ENCODE peak calls at places on chromosomes 1 and 21, in six cellular contexts. One of them, this sample, is unnamed.

GRCh38 chr1:51327386-51327785 is 3.0 kb downstream of the TTC39A start:
- DNase-seq in central memory CD4-positive, alpha-beta T cell: no peak
- DNase-seq in upper lobe of right lung: no peak
- DNase-seq in activated T-helper 1 cell treated with anti-CD3 and anti-CD28 coated beads, Interleukin-12 subunit alpha, Interleukin-12 subunit beta, Interleukin-2, Interleukin-4 antibody, amounts not matched to agents 30 ng/mL and 10 ng/mL and 1 ng/mL, durations not matched to agents 14 hours and 24 hours and 36 hours: no peak
- DNase-seq in NB4: no peak
- DNase-seq in Caki2: no peak
- DNase-seq in this sample: peak; percentile 59

GRCh38 chr1:64302971-64303370 is 99.5 kb downstream of the UBE2U start:
- DNase-seq in central memory CD4-positive, alpha-beta T cell: no peak
- DNase-seq in activated T-helper 1 cell treated with anti-CD3 and anti-CD28 coated beads, Interleukin-12 subunit alpha, Interleukin-12 subunit beta, Interleukin-2, Interleukin-4 antibody, amounts not matched to agents 30 ng/mL and 10 ng/mL and 1 ng/mL, durations not matched to agents 14 hours and 24 hours and 36 hours: no peak
- DNase-seq in upper lobe of right lung: no peak
- DNase-seq in NB4: no peak
- DNase-seq in Caki2: no peak
- DNase-seq in this sample: no peak

GRCh38 chr1:175620380-175620779 is 123.0 kb downstream of the TNR start:
- DNase-seq in central memory CD4-positive, alpha-beta T cell: no peak
- DNase-seq in Caki2: no peak
- DNase-seq in activated T-helper 1 cell treated with anti-CD3 and anti-CD28 coated beads, Interleukin-12 subunit alpha, Interleukin-12 subunit beta, Interleukin-2, Interleukin-4 antibody, amounts not matched to agents 30 ng/mL and 10 ng/mL and 1 ng/mL, durations not matched to agents 14 hours and 24 hours and 36 hours: no peak
- DNase-seq in upper lobe of right lung: no peak
- DNase-seq in NB4: no peak
- DNase-seq in this sample: no peak

GRCh38 chr1:65065535-65066378 is 82.2 kb upstream of the AK4 start:
- DNase-seq in activated T-helper 1 cell treated with anti-CD3 and anti-CD28 coated beads, Interleukin-12 subunit alpha, Interleukin-12 subunit beta, Interleukin-2, Interleukin-4 antibody, amounts not matched to agents 30 ng/mL and 10 ng/mL and 1 ng/mL, durations not matched to agents 14 hours and 24 hours and 36 hours: no peak
- DNase-seq in upper lobe of right lung: peak; percentile 71
- DNase-seq in central memory CD4-positive, alpha-beta T cell: no peak
- DNase-seq in NB4: no peak
- DNase-seq in Caki2: no peak
- DNase-seq in this sample: peak; percentile 2

GRCh38 chr1:114558548-114558947 is 22.9 kb downstream of the BCAS2 start:
- DNase-seq in central memory CD4-positive, alpha-beta T cell: peak; percentile 6
- DNase-seq in Caki2: no peak
- DNase-seq in upper lobe of right lung: no peak
- DNase-seq in activated T-helper 1 cell treated with anti-CD3 and anti-CD28 coated beads, Interleukin-12 subunit alpha, Interleukin-12 subunit beta, Interleukin-2, Interleukin-4 antibody, amounts not matched to agents 30 ng/mL and 10 ng/mL and 1 ng/mL, durations not matched to agents 14 hours and 24 hours and 36 hours: no peak
- DNase-seq in NB4: peak; percentile 31
- DNase-seq in this sample: peak; percentile 18

GRCh38 chr1:110786802-110787327 is 86.1 kb upstream of the CD53 start:
- DNase-seq in central memory CD4-positive, alpha-beta T cell: no peak
- DNase-seq in NB4: no peak
- DNase-seq in Caki2: no peak
- DNase-seq in activated T-helper 1 cell treated with anti-CD3 and anti-CD28 coated beads, Interleukin-12 subunit alpha, Interleukin-12 subunit beta, Interleukin-2, Interleukin-4 antibody, amounts not matched to agents 30 ng/mL and 10 ng/mL and 1 ng/mL, durations not matched to agents 14 hours and 24 hours and 36 hours: no peak
- DNase-seq in upper lobe of right lung: no peak
- DNase-seq in this sample: no peak

GRCh38 chr1:102174259-102174863 is 177.6 kb upstream of the OLFM3 start:
- DNase-seq in central memory CD4-positive, alpha-beta T cell: no peak
- DNase-seq in NB4: peak; percentile 16
- DNase-seq in Caki2: no peak
- DNase-seq in activated T-helper 1 cell treated with anti-CD3 and anti-CD28 coated beads, Interleukin-12 subunit alpha, Interleukin-12 subunit beta, Interleukin-2, Interleukin-4 antibody, amounts not matched to agents 30 ng/mL and 10 ng/mL and 1 ng/mL, durations not matched to agents 14 hours and 24 hours and 36 hours: no peak
- DNase-seq in upper lobe of right lung: no peak
- DNase-seq in this sample: no peak

GRCh38 chr1:230327892-230328284 is 98.2 kb downstream of the PGBD5 start:
- DNase-seq in Caki2: peak; percentile 37
- DNase-seq in activated T-helper 1 cell treated with anti-CD3 and anti-CD28 coated beads, Interleukin-12 subunit alpha, Interleukin-12 subunit beta, Interleukin-2, Interleukin-4 antibody, amounts not matched to agents 30 ng/mL and 10 ng/mL and 1 ng/mL, durations not matched to agents 14 hours and 24 hours and 36 hours: peak; percentile 17
- DNase-seq in NB4: no peak
- DNase-seq in upper lobe of right lung: no peak
- DNase-seq in central memory CD4-positive, alpha-beta T cell: no peak
- DNase-seq in this sample: peak; percentile 21

GRCh38 chr1:201886103-201886885 is 2.4 kb upstream of the SHISA4 start:
- DNase-seq in NB4: no peak
- DNase-seq in upper lobe of right lung: no peak
- DNase-seq in activated T-helper 1 cell treated with anti-CD3 and anti-CD28 coated beads, Interleukin-12 subunit alpha, Interleukin-12 subunit beta, Interleukin-2, Interleukin-4 antibody, amounts not matched to agents 30 ng/mL and 10 ng/mL and 1 ng/mL, durations not matched to agents 14 hours and 24 hours and 36 hours: no peak
- DNase-seq in Caki2: no peak
- DNase-seq in central memory CD4-positive, alpha-beta T cell: no peak
- DNase-seq in this sample: no peak

GRCh38 chr1:172951728-172952365 is 98.9 kb downstream of the TNFSF18 start:
- DNase-seq in Caki2: no peak
- DNase-seq in central memory CD4-positive, alpha-beta T cell: no peak
- DNase-seq in NB4: no peak
- DNase-seq in activated T-helper 1 cell treated with anti-CD3 and anti-CD28 coated beads, Interleukin-12 subunit alpha, Interleukin-12 subunit beta, Interleukin-2, Interleukin-4 antibody, amounts not matched to agents 30 ng/mL and 10 ng/mL and 1 ng/mL, durations not matched to agents 14 hours and 24 hours and 36 hours: no peak
- DNase-seq in upper lobe of right lung: no peak
- DNase-seq in this sample: peak; percentile 97

GRCh38 chr1:226912587-226913176 is 27.4 kb upstream of the COQ8A start:
- DNase-seq in NB4: peak; percentile 64
- DNase-seq in Caki2: no peak
- DNase-seq in central memory CD4-positive, alpha-beta T cell: peak; percentile 8
- DNase-seq in upper lobe of right lung: peak; percentile 83
- DNase-seq in activated T-helper 1 cell treated with anti-CD3 and anti-CD28 coated beads, Interleukin-12 subunit alpha, Interleukin-12 subunit beta, Interleukin-2, Interleukin-4 antibody, amounts not matched to agents 30 ng/mL and 10 ng/mL and 1 ng/mL, durations not matched to agents 14 hours and 24 hours and 36 hours: no peak
- DNase-seq in this sample: peak; percentile 37

GRCh38 chr1:20271498-20272400 is 18.9 kb upstream of the VWA5B1 start:
- DNase-seq in activated T-helper 1 cell treated with anti-CD3 and anti-CD28 coated beads, Interleukin-12 subunit alpha, Interleukin-12 subunit beta, Interleukin-2, Interleukin-4 antibody, amounts not matched to agents 30 ng/mL and 10 ng/mL and 1 ng/mL, durations not matched to agents 14 hours and 24 hours and 36 hours: no peak
- DNase-seq in NB4: no peak
- DNase-seq in upper lobe of right lung: no peak
- DNase-seq in central memory CD4-positive, alpha-beta T cell: no peak
- DNase-seq in Caki2: peak; percentile 30
- DNase-seq in this sample: peak; percentile 27

GRCh38 chr21:41672543-41672915 is 94.3 kb downstream of the RIPK4 start:
- DNase-seq in Caki2: no peak
- DNase-seq in central memory CD4-positive, alpha-beta T cell: no peak
- DNase-seq in upper lobe of right lung: no peak
- DNase-seq in activated T-helper 1 cell treated with anti-CD3 and anti-CD28 coated beads, Interleukin-12 subunit alpha, Interleukin-12 subunit beta, Interleukin-2, Interleukin-4 antibody, amounts not matched to agents 30 ng/mL and 10 ng/mL and 1 ng/mL, durations not matched to agents 14 hours and 24 hours and 36 hours: no peak
- DNase-seq in NB4: no peak
- DNase-seq in this sample: no peak

This sample was measured in amniotic epithelial cell.